ENCODE peak calls at places on chromosomes 4 and X, in five cellular contexts. W, T, R, G and A are unnamed samples.

GRCh38 chrX:116204947-116205346 is 34.4 kb downstream of the AGTR2 start:
- DNase-seq in W (peak), T (no peak), R (no peak), G (no peak), A (peak)

GRCh38 chrX:148535639-148536038 is 35.2 kb downstream of the AFF2 start:
- DNase-seq in R (no peak), W (no peak), G (no peak), T (no peak), A (no peak)

GRCh38 chr4:42927946-42928345 is 35.4 kb downstream of the GRXCR1 start:
- DNase-seq in W (no peak), T (no peak), G (no peak), R (no peak), A (no peak)

GRCh38 chr4:26074672-26075071 is 160.7 kb downstream of the SMIM20 start:
- DNase-seq in W (peak), R (no peak), T (no peak), G (no peak), A (no peak)

GRCh38 chr4:113449407-113449974 is 312.0 kb downstream of the CAMK2D start:
- DNase-seq in G (no peak), W (peak), T (no peak), R (no peak), A (no peak)

GRCh38 chr4:21948347-21949072 is at the start of gene KCNIP4:
- DNase-seq in W (peak), R (peak), G (peak), T (no peak), A (peak)

GRCh38 chrX:5314148-5314547 is 914.5 kb downstream of the NLGN4X start:
- DNase-seq in W (no peak), R (no peak), T (no peak), G (no peak), A (no peak)

GRCh38 chrX:13110427-13111324 is 66.3 kb upstream of the FAM9C start:
- DNase-seq in W (peak), G (no peak), T (peak), R (no peak), A (no peak)

GRCh38 chr4:171981185-171981584 is 168.0 kb downstream of the GALNTL6 start:
- DNase-seq in G (no peak), T (no peak), W (no peak), R (no peak), A (no peak)

GRCh38 chrX:87517571-87518141 is at the start of gene KLHL4:
- DNase-seq in T (peak), W (peak), R (peak), G (peak), A (peak)

GRCh38 chrX:48468693-48469691 is 1.1 kb downstream of the SLC38A5 start:
- DNase-seq in W (no peak), T (no peak), G (peak), R (peak), A (no peak)

GRCh38 chrX:48470110-48470832 is at the start of gene SLC38A5:
- DNase-seq in R (no peak), G (no peak), W (no peak), T (no peak), A (no peak)

GRCh38 chrX:48471504-48471903 is 1.4 kb upstream of the SLC38A5 start:
- DNase-seq in T (no peak), R (no peak), G (no peak), W (no peak), A (no peak)

GRCh38 chrX:48472225-48472624 is 2.2 kb upstream of the SLC38A5 start:
- DNase-seq in R (no peak), G (no peak), W (no peak), T (no peak), A (no peak)

DNA sequence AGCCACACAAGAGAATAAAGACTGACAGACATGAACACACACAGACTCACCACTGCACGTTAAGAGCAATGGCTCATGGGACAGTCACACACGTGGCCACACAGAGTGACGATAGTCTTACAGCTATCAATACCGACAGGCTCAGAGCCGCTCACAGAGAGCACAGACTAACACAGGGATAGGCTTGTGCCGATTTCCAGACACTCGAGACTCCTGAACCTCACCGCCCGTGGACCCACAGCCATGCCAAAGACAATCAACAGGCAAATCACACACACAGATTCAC is 716 bp upstream of the SLC38A5 start:
- DNase-seq in G (no peak), T (no peak), W (no peak), R (no peak), A (no peak)
- H3K14ac ChIP-seq in G (no peak), T (no peak), W (no peak), R (no peak), A (no peak)

GRCh38 chrX:7946960-7947359 is 19.7 kb upstream of the PNPLA4 start:
- DNase-seq in W (no peak), R (peak), T (no peak), G (no peak), A (no peak)

GRCh38 chrX:7943600-7944245 is 16.5 kb upstream of the PNPLA4 start:
- DNase-seq in R (no peak), T (no peak), G (no peak), W (no peak), A (no peak)

GRCh38 chrX:7941390-7942042 is 14.3 kb upstream of the PNPLA4 start:
- DNase-seq in G (no peak), R (peak), W (no peak), T (peak), A (no peak)
- H2BK5ac ChIP-seq in G (no peak), R (no peak), W (no peak), T (no peak), A (no peak)

DNA sequence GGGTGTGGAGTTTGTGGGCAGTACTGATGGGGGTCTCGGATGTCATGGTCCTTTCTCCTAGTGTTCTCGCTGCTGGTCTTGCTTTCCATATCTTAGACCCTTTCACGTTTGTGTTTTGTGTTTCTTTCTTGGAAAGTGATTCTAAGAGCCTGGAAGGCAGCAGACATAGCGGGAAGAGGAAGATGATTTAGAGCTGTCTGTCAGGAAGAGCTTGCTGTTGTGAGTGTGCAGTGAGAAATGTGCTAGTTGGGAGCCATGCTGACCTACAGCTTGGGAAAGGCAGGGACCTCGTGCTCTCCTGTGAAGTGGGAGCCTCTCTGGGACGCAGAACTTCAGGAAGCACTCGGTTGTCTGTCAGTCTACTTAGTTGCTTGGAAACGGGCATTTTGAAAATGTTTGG is 122.2 kb downstream of the ZNF518B start:
- DNase-seq in T (no peak), R (no peak), W (no peak), G (no peak), A (no peak)
- H2AK5ac ChIP-seq in T (no peak), R (no peak), W (no peak), G (no peak), A (no peak)

GRCh38 chrX:50626432-50626831 is 155.8 kb upstream of the DGKK start:
- DNase-seq in W (no peak), R (no peak), G (no peak), T (no peak), A (no peak)
- H3K14ac ChIP-seq in W (no peak), R (no peak), G (no peak), T (no peak), A (no peak)

DNA sequence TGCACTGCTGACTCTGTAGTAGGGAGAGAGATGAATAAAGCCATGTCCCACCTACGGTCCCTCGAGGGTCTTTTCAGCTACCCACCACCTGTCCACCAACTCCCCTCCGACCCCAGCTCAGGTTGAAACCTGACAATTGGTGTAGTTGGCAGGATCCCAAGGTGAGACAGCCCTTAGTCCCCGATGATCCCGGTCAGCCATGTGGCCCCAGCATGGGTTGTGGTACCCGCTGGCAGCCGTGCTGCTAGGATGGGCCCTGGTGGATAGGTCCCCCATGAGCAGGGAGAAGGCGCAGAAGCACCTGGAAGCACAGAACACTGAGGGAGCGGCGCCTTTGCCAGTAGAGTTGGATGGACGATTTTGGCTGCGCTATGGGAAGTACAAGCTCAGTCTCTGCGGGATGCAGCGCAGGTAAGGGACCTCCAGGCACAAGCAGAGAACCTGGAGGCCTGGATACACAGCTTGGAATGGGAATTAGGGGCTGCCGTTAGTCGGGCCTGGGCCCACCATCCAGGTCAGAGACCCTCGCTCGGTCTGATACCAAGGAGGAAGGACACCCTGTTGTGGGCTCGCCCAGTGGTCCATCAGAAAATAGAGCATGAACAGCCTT is 694.6 kb upstream of the AGA start:
- DNase-seq in R (no peak), W (no peak), G (no peak), T (no peak), A (no peak)
- H2BK5ac ChIP-seq in R (no peak), W (no peak), G (no peak), T (no peak), A (no peak)

GRCh38 chrX:100995469-100995868 is 26.0 kb downstream of the ARL13A start:
- DNase-seq in G (no peak), W (peak), T (peak), R (no peak), A (no peak)
- H2AK5ac ChIP-seq in G (no peak), W (no peak), T (peak), R (no peak), A (no peak)

DNA sequence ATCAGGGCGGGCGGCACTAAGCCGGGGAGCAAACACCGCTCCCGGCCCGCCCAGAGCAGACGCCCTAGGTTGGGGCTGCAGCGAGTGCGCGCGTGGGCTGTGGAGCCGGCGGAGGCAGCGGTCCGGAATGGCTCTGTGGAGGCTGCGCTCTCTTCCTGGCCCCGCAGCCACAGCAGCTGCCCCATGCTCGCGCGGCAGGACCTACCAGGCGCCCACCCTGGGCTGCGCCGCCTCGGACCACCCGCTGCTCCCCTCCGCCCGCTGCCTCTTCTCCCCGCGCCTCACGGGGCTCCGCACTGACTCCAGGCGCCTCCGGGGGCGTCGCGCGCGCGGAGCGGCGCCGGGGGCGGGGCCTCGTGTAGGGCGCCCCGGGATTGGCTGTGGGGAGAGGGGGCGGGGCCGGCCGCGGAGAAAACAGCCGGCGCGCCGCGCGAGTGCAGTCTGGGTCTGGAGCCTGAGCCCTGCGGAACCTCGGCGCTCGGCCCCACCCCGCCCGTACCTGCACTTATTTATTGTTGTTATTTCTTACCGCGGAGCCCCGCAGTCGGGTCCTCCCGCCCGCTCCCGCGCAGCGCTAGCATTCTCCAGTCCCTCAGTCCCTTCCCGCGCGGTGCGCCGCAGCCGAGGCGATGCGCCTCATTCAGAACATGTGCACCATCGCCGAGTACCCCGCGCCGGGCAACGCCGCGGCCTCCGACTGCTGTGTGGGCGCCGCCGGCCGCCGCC is at the start of gene RASL11B:
- DNase-seq in W (peak), G (peak), R (peak), T (peak), A (peak)
- H3K14ac ChIP-seq in W (no peak), G (peak), R (peak), T (peak), A (peak)